ENCODE peak calls at places on chromosomes 3 and 15, in four cellular contexts. W is PC-3, R is transverse colon, K is cardiac muscle cell. S is an unnamed sample.
A peak's percentile ranks its signal among the peaks of the same experiment; 100 is the strongest.

GRCh38 chr3:57981483-57982087 is 26.6 kb upstream of the FLNB start:
- DNase-seq in K (no peak), R (no peak), W (peak; percentile 1), S (peak; percentile 82)

GRCh38 chr3:31077021-31077601 is 182.7 kb upstream of the GADL1 start:
- DNase-seq in R (no peak), W (peak; percentile 97), K (peak; percentile 72), S (no peak)

GRCh38 chr3:23312866-23313265 is 109.7 kb downstream of the UBE2E2 start:
- DNase-seq in W (no peak), K (peak; percentile 13), R (no peak), S (no peak)

GRCh38 chr15:63452552-63453136 is 51.7 kb upstream of the USP3 start:
- DNase-seq in K (no peak), W (no peak), R (no peak), S (no peak)

GRCh38 chr15:75210867-75211266 is 9.2 kb downstream of the C15orf39 start:
- DNase-seq in R (no peak), K (no peak), W (no peak), S (no peak)

GRCh38 chr3:184078851-184079250 is 18.0 kb upstream of the HTR3E start:
- DNase-seq in R (no peak), K (no peak), W (no peak), S (no peak)

GRCh38 chr15:77497942-77498361 is 77.3 kb downstream of the HMG20A start:
- DNase-seq in K (peak; percentile 31), W (no peak), R (no peak), S (no peak)

GRCh38 chr3:48543271-48543866 is 13.2 kb downstream of the PFKFB4 start:
- DNase-seq in R (no peak), W (no peak), K (no peak), S (no peak)

GRCh38 chr15:57085267-57085666 is 166.8 kb downstream of the TCF12 start:
- DNase-seq in R (no peak), K (no peak), W (peak; percentile 18), S (no peak)

GRCh38 chr3:194900886-194901522 is 215.3 kb downstream of the FAM43A start:
- DNase-seq in W (no peak), K (no peak), R (no peak), S (no peak)

GRCh38 chr3:144501419-144501818 is 529.8 kb downstream of the DIPK2A start:
- DNase-seq in K (no peak), W (no peak), R (no peak), S (no peak)

GRCh38 chr15:64284037-64284436 is 71.9 kb downstream of the CSNK1G1 start:
- DNase-seq in K (peak; percentile 75), R (no peak), W (no peak), S (no peak)

GRCh38 chr3:14243782-14244181 is 65.2 kb downstream of the LSM3 start:
- DNase-seq in R (no peak), K (no peak), W (no peak), S (no peak)

GRCh38 chr3:76673171-76673570 is 366.7 kb upstream of the ROBO2 start:
- DNase-seq in R (no peak), K (no peak), W (no peak), S (no peak)

GRCh38 chr3:96877510-96877909 is 63.1 kb downstream of the EPHA6 start:
- DNase-seq in R (no peak), W (no peak), K (no peak), S (no peak)

GRCh38 chr3:42080452-42080872 is 10.7 kb upstream of the TRAK1 start:
- DNase-seq in K (peak; percentile 54), R (peak; percentile 58), W (peak; percentile 95), S (no peak)

DNA sequence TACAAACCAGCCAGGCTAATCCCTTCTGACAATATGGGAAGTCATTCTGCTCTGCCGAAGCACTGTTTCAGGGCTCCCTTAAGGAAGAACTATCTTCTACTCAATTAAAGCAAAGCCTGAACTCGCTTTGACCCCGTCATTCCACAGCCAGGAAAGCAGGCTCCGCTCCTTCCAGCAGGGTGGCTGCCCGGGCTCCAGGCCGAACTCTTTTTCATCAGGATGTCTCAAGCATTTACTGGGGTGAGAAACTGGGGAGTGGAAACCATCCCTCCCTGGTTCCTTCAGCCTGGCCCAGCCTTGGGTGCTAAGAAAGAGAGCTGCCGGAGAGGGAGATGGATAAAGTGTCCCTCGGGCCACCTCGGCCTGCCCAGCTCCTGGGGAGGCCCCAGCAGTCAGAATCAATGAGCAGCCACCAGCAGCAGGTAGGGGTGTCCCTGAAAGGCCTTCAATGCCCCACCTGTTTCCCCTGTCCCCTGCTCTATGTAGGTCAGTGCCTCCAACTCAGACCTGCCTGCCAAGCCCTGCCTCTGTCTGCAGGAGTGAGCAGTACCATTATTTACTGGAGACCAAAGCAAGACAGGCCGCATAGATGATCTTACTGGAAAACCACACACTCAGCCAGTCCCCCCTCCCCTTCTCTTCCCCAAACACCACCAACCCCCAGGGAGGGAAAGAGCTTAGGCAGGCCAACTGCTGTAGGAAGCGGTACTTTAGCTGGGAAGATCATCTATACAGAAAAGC is 225.6 kb upstream of the TLE3 start:
- DNase-seq in R (peak; percentile 51), W (no peak), K (peak; percentile 79), S (no peak)
- H3K4me1 ChIP-seq in R (peaks cover 68% of the 10 kb centered on the region), W (peaks cover 31% of the 10 kb centered on the region), K (no peaks in the 10 kb centered on the region), S (peaks cover 71% of the 10 kb centered on the region)

DNA sequence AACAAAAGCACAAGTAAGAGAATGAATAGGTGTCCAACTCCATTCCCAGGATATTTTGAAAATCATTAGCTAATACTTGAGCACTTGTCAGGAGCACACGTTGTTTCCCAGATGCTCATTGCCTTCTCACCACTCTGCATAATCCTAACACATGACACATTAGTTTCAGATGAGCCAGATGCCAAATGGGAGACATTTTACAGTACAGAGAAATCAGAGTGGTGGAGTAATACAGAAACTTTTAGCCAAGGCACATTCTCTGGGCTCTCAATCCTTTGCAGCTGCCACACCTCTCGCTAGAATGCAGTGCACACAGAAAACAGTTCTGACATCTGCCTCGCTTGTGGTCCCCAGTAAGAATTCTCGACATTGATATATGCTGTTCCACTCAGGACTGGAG is 76.6 kb downstream of the P3H2 start:
- DNase-seq in W (no peak), R (no peak), K (no peak), S (no peak)
- H3K4me1 ChIP-seq in W (peaks cover 9% of the 10 kb centered on the region), R (peaks cover 68% of the 10 kb centered on the region), K (peaks cover 30% of the 10 kb centered on the region), S (peaks cover 14% of the 10 kb centered on the region)

DNA sequence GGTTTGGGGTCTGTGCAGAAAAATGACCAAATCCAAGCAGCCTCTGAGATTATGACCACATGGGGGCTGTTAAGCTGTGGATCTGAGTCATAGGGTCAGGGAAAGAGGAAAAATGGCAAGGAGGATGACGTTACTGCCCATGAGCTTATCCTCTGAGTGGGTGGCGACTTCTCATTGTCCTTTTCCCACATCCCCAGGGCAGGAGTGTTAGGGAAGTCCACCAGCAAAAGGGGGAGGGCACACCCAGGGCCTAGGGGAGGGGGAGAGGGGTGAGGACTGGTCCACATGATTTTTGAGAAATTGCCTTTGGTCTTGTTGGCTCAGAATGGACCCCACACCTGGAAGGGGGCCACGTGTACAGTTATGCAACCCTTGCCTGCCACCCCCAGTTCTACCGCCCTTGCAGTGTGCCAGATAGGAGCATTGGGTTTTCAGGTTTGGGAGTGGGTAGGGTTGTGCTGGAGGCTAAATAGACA is 2.6 kb downstream of the CD276 start:
- DNase-seq in K (peak; percentile 88), W (peak; percentile 49), R (no peak), S (no peak)
- H3K4me1 ChIP-seq in K (peaks cover 29% of the 10 kb centered on the region), W (peaks cover 68% of the 10 kb centered on the region), R (peaks cover 64% of the 10 kb centered on the region), S (peaks cover 28% of the 10 kb centered on the region)

DNA sequence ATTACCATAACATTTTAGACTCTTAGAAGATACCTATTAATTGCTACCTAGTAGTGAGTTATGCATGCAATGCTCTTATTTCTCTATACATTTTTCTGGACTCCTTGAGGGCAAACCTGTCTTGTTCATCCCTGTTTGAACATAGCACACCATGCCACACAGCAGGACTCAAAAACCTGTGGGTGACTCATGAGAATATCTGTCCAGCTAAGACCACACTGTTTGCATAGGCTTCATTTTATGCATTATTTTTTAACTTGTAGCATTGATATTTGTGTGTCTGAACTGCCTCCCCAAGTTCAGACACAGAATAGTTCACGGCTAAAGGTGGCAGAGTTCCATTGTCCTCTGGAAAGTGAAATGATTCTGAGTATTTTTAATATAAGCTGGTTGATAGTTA is 1.8 kb downstream of the LMCD1 start:
- DNase-seq in K (no peak), W (peak; percentile 81), R (no peak), S (no peak)
- H3K4me1 ChIP-seq in K (peaks cover 26% of the 10 kb centered on the region), W (peaks cover 82% of the 10 kb centered on the region), R (peaks cover 45% of the 10 kb centered on the region), S (peaks cover 41% of the 10 kb centered on the region)

GRCh38 chr15:101250331-101250730 is 1.5 kb downstream of the CHSY1 start:
- DNase-seq in K (peak; percentile 81), W (peak; percentile 62), R (no peak), S (no peak)
- H3K4me1 ChIP-seq in K (peaks cover 39% of the 10 kb centered on the region), W (peaks cover 11% of the 10 kb centered on the region), R (peaks cover 56% of the 10 kb centered on the region), S (peaks cover 71% of the 10 kb centered on the region)

DNA sequence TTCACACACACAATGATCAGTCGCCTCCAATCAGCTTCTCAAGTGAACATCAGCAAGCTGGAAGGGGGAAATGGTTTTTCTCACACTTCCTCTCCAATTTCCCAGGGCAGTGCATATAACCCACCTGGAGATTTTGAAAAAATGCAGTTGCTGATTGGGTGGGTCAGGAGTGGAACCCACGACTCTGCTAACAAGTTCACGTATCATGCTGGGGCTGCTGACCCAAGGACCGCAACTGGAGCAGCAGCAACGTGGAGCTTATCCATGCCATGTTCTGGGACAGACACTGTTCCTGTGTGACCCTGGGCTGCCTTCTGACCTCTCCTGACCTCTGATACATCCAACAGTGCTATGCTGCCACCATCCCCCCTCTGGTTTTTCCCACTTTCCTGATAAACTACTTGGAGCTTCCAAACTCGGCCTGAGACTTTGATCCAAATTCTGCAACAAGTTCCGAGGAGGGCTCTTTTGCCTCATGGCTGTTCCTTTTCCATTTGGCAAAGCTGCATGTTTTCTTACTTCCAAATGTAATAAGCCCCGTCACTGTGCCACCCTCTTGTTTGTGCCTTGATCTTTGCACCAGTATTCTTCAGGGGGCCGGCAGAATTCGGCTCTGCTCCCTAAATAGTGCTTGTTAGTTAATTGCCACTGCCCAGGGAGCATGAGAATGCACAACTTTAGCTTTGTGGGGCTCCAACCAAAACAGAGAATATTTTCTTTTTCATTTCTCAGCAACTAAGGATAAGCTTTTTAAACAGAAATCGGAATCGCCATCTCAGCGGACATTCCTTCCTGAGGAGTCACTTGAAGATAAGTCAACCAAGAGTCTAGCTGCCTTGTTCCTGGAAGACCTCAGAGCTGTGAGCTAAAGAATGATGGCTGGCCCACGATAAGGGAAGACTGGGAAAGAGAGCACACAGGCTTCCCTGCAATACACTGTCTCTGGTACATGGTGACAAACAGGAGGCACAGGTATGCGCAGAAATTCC is 106.3 kb downstream of the LRIG1 start:
- DNase-seq in K (peak; percentile 61), W (no peak), R (no peak), S (no peak)
- H3K4me1 ChIP-seq in K (no peaks in the 10 kb centered on the region), W (no peaks in the 10 kb centered on the region), R (peaks cover 17% of the 10 kb centered on the region), S (no peaks in the 10 kb centered on the region)

GRCh38 chr15:98682992-98683701 is 34.8 kb downstream of the IGF1R start:
- DNase-seq in W (no peak), R (no peak), K (no peak), S (no peak)
- H3K4me1 ChIP-seq in W (peaks cover 11% of the 10 kb centered on the region), R (peaks cover 54% of the 10 kb centered on the region), K (peaks cover 22% of the 10 kb centered on the region), S (peaks cover 40% of the 10 kb centered on the region)